ENCODE peak calls at places on chromosomes 6 and 20, in nine cellular contexts. Q is OCI-LY7; N is fibroblast of lung; A is NCI-H2081; D is A172; B is natural killer cell; W is aorta; L is activated CD4-positive, alpha-beta T cell treated with anti-CD3 and anti-CD28 coated beads for 48 hours; E is NCI-H82. G is an unnamed sample.

GRCh38 chr6:6689413-6690143 is 101.1 kb downstream of the LY86 start:
- DNase-seq in Q (no peak), N (peak), A (no peak), D (peak), B (no peak), W (no peak), L (no peak), E (no peak), G (no peak)

GRCh38 chr6:73586416-73586974 is 65.7 kb upstream of the EEF1A1 start:
- DNase-seq in Q (no peak), N (peak), A (no peak), D (peak), B (no peak), W (no peak), L (no peak), E (no peak), G (peak)

GRCh38 chr6:115195239-115195638 is 852.4 kb upstream of the HS3ST5 start:
- DNase-seq in Q (no peak), N (no peak), A (peak), D (no peak), B (no peak), W (no peak), L (no peak), E (no peak), G (no peak)

GRCh38 chr20:40600441-40601235 is 88.4 kb downstream of the MAFB start:
- DNase-seq in Q (no peak), N (no peak), A (no peak), D (no peak), B (no peak), W (no peak), L (no peak), E (no peak), G (peak)

GRCh38 chr20:50333856-50334255 is 143.2 kb downstream of the CEBPB start:
- DNase-seq in Q (no peak), N (peak), A (no peak), D (peak), B (no peak), W (no peak), L (no peak), E (no peak), G (peak)

GRCh38 chr6:158969148-158969547 is 30.9 kb downstream of the RSPH3 start:
- DNase-seq in Q (peak), N (no peak), A (no peak), D (peak), B (no peak), W (no peak), L (no peak), E (no peak), G (no peak)

GRCh38 chr6:867378-867777 is 174.4 kb upstream of the EXOC2 start:
- DNase-seq in Q (no peak), N (no peak), A (no peak), D (no peak), B (no peak), W (no peak), L (no peak), E (no peak), G (no peak)

GRCh38 chr6:151240861-151241642 is 1.3 kb downstream of the AKAP12 start:
- DNase-seq in Q (no peak), N (peak), A (peak), D (peak), B (no peak), W (peak), L (peak), E (peak), G (no peak)

GRCh38 chr6:117226778-117227177 is 38.6 kb upstream of the VGLL2 start:
- DNase-seq in Q (no peak), N (no peak), A (no peak), D (no peak), B (no peak), W (no peak), L (no peak), E (no peak), G (no peak)

GRCh38 chr6:25477006-25477590 is 174.9 kb upstream of the SCGN start:
- DNase-seq in Q (no peak), N (peak), A (no peak), D (peak), B (no peak), W (no peak), L (no peak), E (no peak), G (no peak)

GRCh38 chr6:3226422-3227362 is 761 bp downstream of the TUBB2B start:
- DNase-seq in Q (peak), N (no peak), A (peak), D (no peak), B (no peak), W (no peak), L (peak), E (peak), G (no peak)

GRCh38 chr6:21396313-21396712 is 197.2 kb upstream of the SOX4 start:
- DNase-seq in Q (no peak), N (peak), A (no peak), D (peak), B (no peak), W (no peak), L (no peak), E (no peak), G (peak)

GRCh38 chr6:31383149-31383548 is 20.2 kb upstream of the MICA start:
- DNase-seq in Q (no peak), N (no peak), A (no peak), D (peak), B (no peak), W (no peak), L (peak), E (no peak), G (no peak)

GRCh38 chr6:161351855-161352254 is 78.0 kb upstream of the AGPAT4 start:
- DNase-seq in Q (no peak), N (no peak), A (no peak), D (no peak), B (no peak), W (no peak), L (no peak), E (no peak), G (no peak)

GRCh38 chr20:40984496-40984895 is 44.1 kb upstream of the TOP1 start:
- DNase-seq in Q (no peak), N (no peak), A (no peak), D (no peak), B (no peak), W (no peak), L (no peak), E (no peak), G (no peak)

GRCh38 chr6:49806145-49806544 is 19.1 kb upstream of the PGK2 start:
- DNase-seq in Q (no peak), N (no peak), A (no peak), D (no peak), B (no peak), W (no peak), L (no peak), E (no peak), G (no peak)

GRCh38 chr6:157432861-157433260 is 51.9 kb downstream of the ZDHHC14 start:
- DNase-seq in Q (no peak), N (no peak), A (no peak), D (no peak), B (no peak), W (no peak), L (no peak), E (no peak), G (no peak)

GRCh38 chr20:45781391-45781931 is 10.2 kb downstream of the WFDC3 start:
- DNase-seq in Q (no peak), N (peak), A (no peak), D (peak), B (no peak), W (peak), L (no peak), E (peak), G (no peak)

GRCh38 chr6:55250400-55250799 is 76.1 kb downstream of the HCRTR2 start:
- DNase-seq in Q (no peak), N (no peak), A (no peak), D (no peak), B (no peak), W (no peak), L (no peak), E (no peak), G (no peak)

GRCh38 chr20:45206746-45207145 is at the start of gene SEMG1:
- DNase-seq in Q (no peak), N (no peak), A (no peak), D (no peak), B (no peak), W (no peak), L (no peak), E (no peak), G (no peak)

G was measured in epithelial cell of proximal tubule.